ENCODE peak calls at places on chromosomes 1 and 21, in four cellular contexts. B is cardiac muscle cell, P is BE2C, I is adrenal gland. L is an unnamed sample. For H3K9me3, the result is how much of the 10 kb centered on the place peaks cover.

GRCh38 chr1:192702212-192702993 is 66.5 kb downstream of the RGS13 start:
- DNase-seq in I (no peak), P (no peak), B (peak), L (peak)

GRCh38 chr21:17446737-17447136 is 66.1 kb upstream of the CXADR start:
- DNase-seq in P (no peak), I (no peak), B (no peak), L (no peak)

GRCh38 chr21:32001390-32001789 is 128.6 kb downstream of the HUNK start:
- DNase-seq in P (no peak), I (no peak), B (no peak), L (no peak)

GRCh38 chr1:63693956-63694607 is 79.7 kb upstream of the ROR1 start:
- DNase-seq in I (no peak), P (no peak), B (no peak), L (no peak)

GRCh38 chr1:226132731-226133503 is 53.6 kb downstream of the ACBD3 start:
- DNase-seq in B (no peak), I (no peak), P (no peak), L (no peak)

GRCh38 chr1:180291004-180291403 is 60.9 kb downstream of the LHX4 start:
- DNase-seq in P (no peak), I (no peak), B (peak), L (no peak)

GRCh38 chr1:198776602-198777029 is 137.8 kb downstream of the PTPRC start:
- DNase-seq in P (no peak), I (peak), B (peak), L (no peak)

GRCh38 chr1:160607051-160608032 is 28.0 kb upstream of the CD84 start:
- DNase-seq in B (peak), P (peak), I (peak), L (peak)

GRCh38 chr1:18463984-18464664 is 16.6 kb upstream of the KLHDC7A start:
- DNase-seq in B (no peak), P (no peak), I (no peak), L (no peak)

GRCh38 chr1:11486610-11487009 is 7.7 kb downstream of the DISP3 start:
- DNase-seq in I (no peak), P (no peak), B (no peak), L (no peak)
- H3K9me3 ChIP-seq in I (under half), P (under half), B (under half), L (under half)

DNA sequence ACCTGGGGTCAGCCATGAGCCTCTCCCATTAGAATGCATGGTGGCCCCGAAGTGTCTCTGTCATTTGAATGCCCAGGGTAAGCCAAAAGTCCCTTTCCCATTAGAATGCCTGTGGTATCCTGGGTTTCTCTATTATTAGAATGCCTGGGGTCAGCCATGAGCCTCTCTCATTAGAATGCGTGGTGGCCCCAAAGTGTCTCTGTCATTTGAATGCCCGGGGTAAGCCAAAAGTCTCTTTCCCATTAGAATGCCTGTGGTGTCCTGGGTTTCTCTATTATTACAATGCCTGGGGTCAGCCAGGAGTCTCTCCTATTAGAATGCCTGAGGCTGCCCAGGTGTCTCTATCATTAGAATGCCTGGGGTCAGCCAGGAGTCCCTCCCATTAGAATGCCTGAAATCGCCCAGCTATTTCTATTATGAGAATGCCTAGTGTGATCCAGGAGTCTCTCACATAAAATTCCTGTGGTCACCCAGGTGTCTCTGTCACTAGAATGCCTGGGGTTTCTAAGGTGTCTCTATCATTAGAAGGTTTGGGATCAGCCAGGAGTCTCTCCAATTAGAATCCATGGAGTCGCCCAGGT is 65.5 kb downstream of the RNF187 start:
- DNase-seq in B (no peak), I (no peak), P (no peak), L (no peak)
- H3K9me3 ChIP-seq in B (under half), I (under half), P (under half), L (under half)

GRCh38 chr21:42612390-42612789 is 41.0 kb upstream of the PDE9A start:
- DNase-seq in I (no peak), B (no peak), P (no peak), L (no peak)

GRCh38 chr21:42613756-42614155 is 39.7 kb upstream of the PDE9A start:
- DNase-seq in B (no peak), P (no peak), I (no peak), L (no peak)

GRCh38 chr21:42611852-42612251 is 41.6 kb upstream of the PDE9A start:
- DNase-seq in P (no peak), I (no peak), B (no peak), L (no peak)

GRCh38 chr21:42607525-42608102 is 45.8 kb upstream of the PDE9A start:
- DNase-seq in P (no peak), I (no peak), B (no peak), L (no peak)

GRCh38 chr21:42609806-42610205 is 43.6 kb upstream of the PDE9A start:
- DNase-seq in I (no peak), P (peak), B (no peak), L (no peak)
- H3K9me3 ChIP-seq in I (under half), P (under half), B (under half), L (under half)

GRCh38 chr1:152543808-152544207 is 22.8 kb downstream of the LCE3E start:
- DNase-seq in B (no peak), I (no peak), P (no peak), L (no peak)
- H3K9me3 ChIP-seq in B (under half), I (under half), P (under half), L (under half)

GRCh38 chr1:155018617-155019348 is 14.8 kb downstream of the DCST2 start:
- DNase-seq in I (peak), P (no peak), B (no peak), L (no peak)

GRCh38 chr1:155017946-155018316 is 15.3 kb downstream of the ZBTB7B start:
- DNase-seq in B (no peak), I (peak), P (peak), L (no peak)

GRCh38 chr1:155015527-155016230 is 13.1 kb downstream of the ZBTB7B start:
- DNase-seq in B (no peak), I (peak), P (no peak), L (no peak)

GRCh38 chr1:155016231-155016831 is 13.7 kb downstream of the ZBTB7B start:
- DNase-seq in I (peak), P (no peak), B (no peak), L (no peak)

DNA sequence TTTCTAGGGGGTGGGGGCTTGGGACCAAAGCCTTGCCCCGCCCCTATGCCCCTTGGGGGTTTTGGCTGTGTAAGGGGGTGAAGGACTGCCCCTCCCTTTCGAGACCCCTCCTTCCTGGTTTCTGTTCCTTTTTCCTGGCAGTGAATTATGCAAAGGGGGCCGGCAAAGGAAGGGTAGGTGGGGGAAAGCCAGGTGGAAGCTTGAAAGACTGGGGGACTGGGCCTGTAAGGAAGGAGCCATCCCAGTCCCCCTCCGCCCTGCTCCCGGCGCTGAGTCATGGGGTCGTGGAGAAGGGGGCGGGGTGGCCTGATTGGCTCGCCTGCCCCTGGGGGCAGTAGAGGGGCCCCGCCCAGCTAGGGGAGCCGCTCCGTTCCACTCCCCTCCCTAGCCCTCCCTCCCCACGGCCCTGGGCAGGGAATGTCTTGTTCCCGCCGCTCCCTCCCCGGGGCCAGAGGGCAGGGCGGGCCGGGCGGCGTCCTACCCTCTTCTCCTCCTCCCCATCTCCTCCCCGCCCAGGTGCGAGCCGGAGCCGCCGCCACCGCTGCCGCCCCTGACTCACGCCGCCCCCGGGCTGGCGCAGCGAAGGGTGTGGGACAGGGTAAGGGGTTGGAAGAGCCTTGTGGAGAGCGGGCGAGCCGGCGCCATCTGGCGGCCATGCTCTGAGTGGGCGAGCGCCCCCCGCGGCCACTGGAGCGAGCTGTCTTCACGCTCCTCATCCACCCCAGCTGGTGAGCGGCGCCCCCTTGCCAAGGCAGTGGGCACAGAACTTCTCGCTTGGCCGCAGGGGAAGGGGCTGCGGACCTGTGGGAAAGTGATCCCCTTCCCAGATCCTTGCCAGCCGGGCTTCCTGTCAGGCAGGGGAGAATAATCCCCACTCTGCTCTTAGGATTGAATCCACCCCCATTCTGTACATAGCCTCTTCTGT is 14.7 kb downstream of the ZBTB7B start:
- DNase-seq in B (peak), I (peak), P (peak), L (no peak)
- H3K9me3 ChIP-seq in B (under half), I (under half), P (under half), L (under half)

L was measured in SK-N-MC.